ENCODE peak calls at places on chromosome 19, in seven cellular contexts. One of them, this sample, is unnamed.

GRCh38 chr19:38812841-38813320 is at the start of gene LGALS4:
- DNase-seq in tibial nerve: no peak
- DNase-seq in testis: no peak
- DNase-seq in esophagus muscularis mucosa: no peak
- DNase-seq in adrenal gland: no peak
- DNase-seq in sigmoid colon: no peak
- DNase-seq in stomach: peak
- DNase-seq in this sample: no peak

GRCh38 chr19:49683814-49684250 is 5.6 kb upstream of the ADM5 start:
- DNase-seq in sigmoid colon: no peak
- DNase-seq in tibial nerve: no peak
- DNase-seq in testis: no peak
- DNase-seq in adrenal gland: no peak
- DNase-seq in esophagus muscularis mucosa: no peak
- DNase-seq in stomach: no peak
- DNase-seq in this sample: no peak

GRCh38 chr19:4083677-4084546 is 17.2 kb upstream of the ZBTB7A start:
- DNase-seq in tibial nerve: no peak
- DNase-seq in sigmoid colon: no peak
- DNase-seq in esophagus muscularis mucosa: no peak
- DNase-seq in adrenal gland: no peak
- DNase-seq in stomach: peak
- DNase-seq in testis: no peak
- DNase-seq in this sample: no peak

GRCh38 chr19:48475369-48476068 is 6.3 kb downstream of the CYTH2 start:
- DNase-seq in esophagus muscularis mucosa: no peak
- DNase-seq in sigmoid colon: no peak
- DNase-seq in testis: no peak
- DNase-seq in adrenal gland: peak
- DNase-seq in stomach: no peak
- DNase-seq in tibial nerve: no peak
- DNase-seq in this sample: no peak

GRCh38 chr19:40671404-40671803 is 19.0 kb downstream of the NUMBL start:
- DNase-seq in esophagus muscularis mucosa: no peak
- DNase-seq in stomach: no peak
- DNase-seq in adrenal gland: no peak
- DNase-seq in tibial nerve: no peak
- DNase-seq in sigmoid colon: no peak
- DNase-seq in testis: no peak
- DNase-seq in this sample: no peak

GRCh38 chr19:43318796-43319314 is 34.6 kb upstream of the CD177 start:
- DNase-seq in esophagus muscularis mucosa: no peak
- DNase-seq in sigmoid colon: no peak
- DNase-seq in stomach: no peak
- DNase-seq in tibial nerve: no peak
- DNase-seq in testis: no peak
- DNase-seq in adrenal gland: no peak
- DNase-seq in this sample: no peak

GRCh38 chr19:8306235-8307054 is 1.7 kb downstream of the CD320 start:
- DNase-seq in adrenal gland: no peak
- DNase-seq in testis: peak
- DNase-seq in stomach: peak
- DNase-seq in tibial nerve: no peak
- DNase-seq in sigmoid colon: peak
- DNase-seq in esophagus muscularis mucosa: no peak
- DNase-seq in this sample: no peak

GRCh38 chr19:38543807-38544568 is 73.8 kb downstream of the MAP4K1 start:
- DNase-seq in tibial nerve: no peak
- DNase-seq in esophagus muscularis mucosa: no peak
- DNase-seq in stomach: peak
- DNase-seq in sigmoid colon: peak
- DNase-seq in adrenal gland: peak
- DNase-seq in testis: peak
- DNase-seq in this sample: no peak

GRCh38 chr19:51479531-51480331 is 1.4 kb downstream of the CEACAM18 start:
- DNase-seq in esophagus muscularis mucosa: no peak
- DNase-seq in adrenal gland: no peak
- DNase-seq in tibial nerve: no peak
- DNase-seq in stomach: no peak
- DNase-seq in testis: no peak
- DNase-seq in sigmoid colon: peak
- DNase-seq in this sample: no peak

GRCh38 chr19:33235269-33235995 is 9.8 kb upstream of the SLC7A10 start:
- DNase-seq in esophagus muscularis mucosa: peak
- DNase-seq in sigmoid colon: peak
- DNase-seq in stomach: peak
- DNase-seq in tibial nerve: peak
- DNase-seq in adrenal gland: peak
- DNase-seq in testis: peak
- DNase-seq in this sample: no peak

GRCh38 chr19:38769635-38770211 is 3.6 kb downstream of the LGALS7 start:
- DNase-seq in testis: peak
- DNase-seq in stomach: peak
- DNase-seq in esophagus muscularis mucosa: peak
- DNase-seq in adrenal gland: peak
- DNase-seq in sigmoid colon: peak
- DNase-seq in tibial nerve: peak
- DNase-seq in this sample: peak

GRCh38 chr19:4524808-4525562 is 6.7 kb upstream of the PLIN4 start:
- DNase-seq in stomach: peak
- DNase-seq in tibial nerve: peak
- DNase-seq in sigmoid colon: no peak
- DNase-seq in esophagus muscularis mucosa: no peak
- DNase-seq in adrenal gland: peak
- DNase-seq in testis: peak
- DNase-seq in this sample: no peak

GRCh38 chr19:41821003-41821735 is 23.3 kb downstream of the LYPD4 start:
- DNase-seq in adrenal gland: no peak
- DNase-seq in stomach: peak
- DNase-seq in esophagus muscularis mucosa: no peak
- DNase-seq in testis: peak
- DNase-seq in sigmoid colon: no peak
- DNase-seq in tibial nerve: no peak
- DNase-seq in this sample: no peak

GRCh38 chr19:7418575-7418974 is 69.8 kb downstream of the ARHGEF18 start:
- DNase-seq in tibial nerve: no peak
- DNase-seq in esophagus muscularis mucosa: no peak
- DNase-seq in stomach: no peak
- DNase-seq in sigmoid colon: no peak
- DNase-seq in adrenal gland: no peak
- DNase-seq in testis: no peak
- DNase-seq in this sample: no peak

GRCh38 chr19:4707956-4708650 is 15.5 kb downstream of the DPP9 start:
- DNase-seq in sigmoid colon: peak
- DNase-seq in testis: peak
- DNase-seq in adrenal gland: no peak
- DNase-seq in tibial nerve: no peak
- DNase-seq in esophagus muscularis mucosa: no peak
- DNase-seq in stomach: peak
- DNase-seq in this sample: no peak

GRCh38 chr19:36097036-36097435 is 13.9 kb upstream of the OVOL3 start:
- DNase-seq in adrenal gland: no peak
- DNase-seq in esophagus muscularis mucosa: no peak
- DNase-seq in tibial nerve: no peak
- DNase-seq in testis: peak
- DNase-seq in stomach: no peak
- DNase-seq in sigmoid colon: no peak
- DNase-seq in this sample: no peak

GRCh38 chr19:41795031-41795461 is 1.3 kb upstream of the CEACAM3 start:
- DNase-seq in esophagus muscularis mucosa: no peak
- DNase-seq in testis: peak
- DNase-seq in stomach: peak
- DNase-seq in adrenal gland: peak
- DNase-seq in sigmoid colon: no peak
- DNase-seq in tibial nerve: no peak
- DNase-seq in this sample: no peak

GRCh38 chr19:36747750-36748149 is 24.9 kb downstream of the ZNF850 start:
- DNase-seq in stomach: no peak
- DNase-seq in tibial nerve: no peak
- DNase-seq in sigmoid colon: no peak
- DNase-seq in testis: no peak
- DNase-seq in adrenal gland: no peak
- DNase-seq in esophagus muscularis mucosa: no peak
- DNase-seq in this sample: no peak

GRCh38 chr19:38715540-38715939 is 28.7 kb downstream of the CAPN12 start:
- DNase-seq in adrenal gland: no peak
- DNase-seq in testis: peak
- DNase-seq in stomach: peak
- DNase-seq in esophagus muscularis mucosa: no peak
- DNase-seq in sigmoid colon: no peak
- DNase-seq in tibial nerve: no peak
- DNase-seq in this sample: no peak

GRCh38 chr19:55070755-55071502 is 4.7 kb upstream of the EPS8L1 start:
- DNase-seq in testis: no peak
- DNase-seq in adrenal gland: peak
- DNase-seq in esophagus muscularis mucosa: no peak
- DNase-seq in sigmoid colon: no peak
- DNase-seq in tibial nerve: no peak
- DNase-seq in stomach: peak
- DNase-seq in this sample: no peak

GRCh38 chr19:38149597-38149996 is 74.4 kb downstream of the DPF1 start:
- DNase-seq in tibial nerve: no peak
- DNase-seq in adrenal gland: peak
- DNase-seq in sigmoid colon: no peak
- DNase-seq in stomach: no peak
- DNase-seq in esophagus muscularis mucosa: no peak
- DNase-seq in testis: no peak
- DNase-seq in this sample: no peak

GRCh38 chr19:3671680-3672574 is 28.3 kb downstream of the PIP5K1C start:
- DNase-seq in esophagus muscularis mucosa: no peak
- DNase-seq in sigmoid colon: no peak
- DNase-seq in adrenal gland: no peak
- DNase-seq in stomach: no peak
- DNase-seq in tibial nerve: no peak
- DNase-seq in testis: no peak
- DNase-seq in this sample: no peak

GRCh38 chr19:43533546-43534304 is 737 bp downstream of the ZNF575 start:
- DNase-seq in tibial nerve: peak
- DNase-seq in sigmoid colon: peak
- DNase-seq in testis: peak
- DNase-seq in esophagus muscularis mucosa: peak
- DNase-seq in adrenal gland: peak
- DNase-seq in stomach: peak
- DNase-seq in this sample: peak

GRCh38 chr19:55504981-55505380 is 16.7 kb downstream of the SSC5D start:
- DNase-seq in sigmoid colon: no peak
- DNase-seq in testis: no peak
- DNase-seq in stomach: no peak
- DNase-seq in adrenal gland: no peak
- DNase-seq in esophagus muscularis mucosa: no peak
- DNase-seq in tibial nerve: no peak
- DNase-seq in this sample: no peak

GRCh38 chr19:29271911-29272310 is 59.0 kb upstream of the UQCRFS1 start:
- DNase-seq in stomach: no peak
- DNase-seq in adrenal gland: no peak
- DNase-seq in tibial nerve: no peak
- DNase-seq in testis: no peak
- DNase-seq in esophagus muscularis mucosa: no peak
- DNase-seq in sigmoid colon: peak
- DNase-seq in this sample: no peak
- TF ChIP-seq POLR2A in stomach: no peak
- TF ChIP-seq POLR2A in adrenal gland: no peak
- TF ChIP-seq POLR2A in tibial nerve: no peak
- TF ChIP-seq POLR2A in testis: no peak
- TF ChIP-seq POLR2A in esophagus muscularis mucosa: no peak
- TF ChIP-seq POLR2A in sigmoid colon: no peak
- TF ChIP-seq POLR2A in this sample: no peak

GRCh38 chr19:46954502-46955004 is 65.1 kb upstream of the NPAS1 start:
- DNase-seq in esophagus muscularis mucosa: no peak
- DNase-seq in testis: no peak
- DNase-seq in stomach: no peak
- DNase-seq in sigmoid colon: no peak
- DNase-seq in adrenal gland: no peak
- DNase-seq in tibial nerve: no peak
- DNase-seq in this sample: no peak
- H3K27ac ChIP-seq in esophagus muscularis mucosa: no peak
- H3K27ac ChIP-seq in testis: no peak
- H3K27ac ChIP-seq in stomach: peak
- H3K27ac ChIP-seq in sigmoid colon: no peak
- H3K27ac ChIP-seq in adrenal gland: no peak
- H3K27ac ChIP-seq in tibial nerve: peak
- H3K27ac ChIP-seq in this sample: peak

DNA sequence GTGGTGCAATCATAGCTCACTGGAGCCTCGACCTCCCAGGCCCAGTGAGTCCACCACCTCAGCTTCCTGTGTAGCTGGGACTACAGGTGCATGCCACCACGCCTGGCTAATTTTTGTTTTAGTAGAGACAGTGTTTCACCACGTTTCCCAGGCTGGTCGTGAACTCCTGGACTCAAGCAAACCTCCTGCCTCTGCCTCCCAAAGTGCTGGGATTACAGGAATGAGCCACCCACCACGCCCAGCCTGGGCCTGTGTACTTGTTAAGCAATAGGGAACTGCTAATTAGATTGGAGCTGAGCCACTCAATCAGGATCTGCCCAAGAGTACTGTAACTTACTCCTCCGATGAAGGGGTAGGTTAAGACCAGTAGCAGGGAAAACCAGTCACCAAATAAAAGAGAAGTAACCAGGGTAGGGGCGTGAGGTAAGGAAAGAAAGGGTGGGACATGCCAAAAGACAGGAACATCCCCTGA is 2.4 kb downstream of the DDX39A start:
- DNase-seq in testis: no peak
- DNase-seq in esophagus muscularis mucosa: no peak
- DNase-seq in stomach: peak
- DNase-seq in adrenal gland: no peak
- DNase-seq in sigmoid colon: no peak
- DNase-seq in tibial nerve: no peak
- DNase-seq in this sample: no peak
- TF ChIP-seq POLR2A in testis: no peak
- TF ChIP-seq POLR2A in esophagus muscularis mucosa: no peak
- TF ChIP-seq POLR2A in stomach: no peak
- TF ChIP-seq POLR2A in adrenal gland: no peak
- TF ChIP-seq POLR2A in sigmoid colon: no peak
- TF ChIP-seq POLR2A in tibial nerve: no peak
- TF ChIP-seq POLR2A in this sample: no peak

GRCh38 chr19:44845286-44845611 is 848 bp upstream of the NECTIN2 start:
- DNase-seq in esophagus muscularis mucosa: no peak
- DNase-seq in adrenal gland: no peak
- DNase-seq in tibial nerve: no peak
- DNase-seq in sigmoid colon: peak
- DNase-seq in testis: no peak
- DNase-seq in stomach: no peak
- DNase-seq in this sample: no peak

GRCh38 chr19:44848036-44848804 is 2.1 kb downstream of the NECTIN2 start:
- DNase-seq in tibial nerve: no peak
- DNase-seq in testis: peak
- DNase-seq in adrenal gland: peak
- DNase-seq in stomach: no peak
- DNase-seq in sigmoid colon: peak
- DNase-seq in esophagus muscularis mucosa: no peak
- DNase-seq in this sample: no peak

GRCh38 chr19:44847144-44848035 is 1.3 kb downstream of the NECTIN2 start:
- DNase-seq in esophagus muscularis mucosa: no peak
- DNase-seq in tibial nerve: peak
- DNase-seq in adrenal gland: peak
- DNase-seq in testis: peak
- DNase-seq in sigmoid colon: peak
- DNase-seq in stomach: peak
- DNase-seq in this sample: no peak

GRCh38 chr19:44845612-44846454 is at the start of gene NECTIN2:
- DNase-seq in sigmoid colon: peak
- DNase-seq in stomach: peak
- DNase-seq in adrenal gland: peak
- DNase-seq in esophagus muscularis mucosa: peak
- DNase-seq in tibial nerve: peak
- DNase-seq in testis: peak
- DNase-seq in this sample: peak

GRCh38 chr19:44846455-44847143 is 502 bp downstream of the NECTIN2 start:
- DNase-seq in testis: no peak
- DNase-seq in sigmoid colon: peak
- DNase-seq in stomach: no peak
- DNase-seq in adrenal gland: peak
- DNase-seq in esophagus muscularis mucosa: no peak
- DNase-seq in tibial nerve: no peak
- DNase-seq in this sample: no peak
- H3K27ac ChIP-seq in testis: peak
- H3K27ac ChIP-seq in sigmoid colon: peak
- H3K27ac ChIP-seq in stomach: peak
- H3K27ac ChIP-seq in adrenal gland: peak
- H3K27ac ChIP-seq in esophagus muscularis mucosa: peak
- H3K27ac ChIP-seq in tibial nerve: peak
- H3K27ac ChIP-seq in this sample: peak